ENCODE peak calls at places on chromosomes 13 and 19, in four cellular contexts. One of them, this sample, is unnamed.
A peak's percentile ranks its signal among the peaks of the same experiment; 100 is the strongest.

GRCh38 chr13:109593230-109593629 is 193.2 kb downstream of the IRS2 start:
- DNase-seq in H1: no peak
- DNase-seq in K562: no peak
- DNase-seq in HepG2: no peak
- DNase-seq in this sample: peak; percentile 54

GRCh38 chr13:64553411-64554129 is 2676.6 kb downstream of the PCDH9 start:
- DNase-seq in H1: no peak
- DNase-seq in K562: no peak
- DNase-seq in HepG2: no peak
- DNase-seq in this sample: no peak

GRCh38 chr19:18604820-18605159 is 1.8 kb downstream of the CRLF1 start:
- DNase-seq in H1: no peak
- DNase-seq in K562: no peak
- DNase-seq in HepG2: no peak
- DNase-seq in this sample: no peak

GRCh38 chr13:65057986-65058385 is 2172.2 kb downstream of the PCDH9 start:
- DNase-seq in H1: no peak
- DNase-seq in K562: no peak
- DNase-seq in HepG2: no peak
- DNase-seq in this sample: no peak

GRCh38 chr19:44741258-44741731 is 7.2 kb upstream of the BCL3 start:
- DNase-seq in H1: no peak
- DNase-seq in K562: no peak
- DNase-seq in HepG2: no peak
- DNase-seq in this sample: no peak

GRCh38 chr13:27487776-27488175 is 37.4 kb upstream of the MTIF3 start:
- DNase-seq in H1: no peak
- DNase-seq in K562: no peak
- DNase-seq in HepG2: no peak
- DNase-seq in this sample: no peak

GRCh38 chr13:27182844-27183497 is 11.4 kb upstream of the USP12 start:
- DNase-seq in H1: no peak
- DNase-seq in K562: peak; percentile 73
- DNase-seq in HepG2: peak; percentile 67
- DNase-seq in this sample: peak; percentile 46

GRCh38 chr13:22926176-22927007 is 254.4 kb upstream of the SGCG start:
- DNase-seq in H1: peak; percentile 80
- DNase-seq in K562: peak; percentile 88
- DNase-seq in HepG2: no peak
- DNase-seq in this sample: no peak

GRCh38 chr19:18700501-18701249 is 17.2 kb downstream of the CRTC1 start:
- DNase-seq in H1: peak; percentile 84
- DNase-seq in K562: peak; percentile 95
- DNase-seq in HepG2: no peak
- DNase-seq in this sample: no peak

GRCh38 chr13:20370815-20371421 is 138.8 kb upstream of the GJB6 start:
- DNase-seq in H1: no peak
- DNase-seq in K562: no peak
- DNase-seq in HepG2: no peak
- DNase-seq in this sample: no peak

GRCh38 chr13:110306340-110306959 is 507 bp downstream of the COL4A1 start:
- DNase-seq in H1: peak; percentile 86
- DNase-seq in K562: no peak
- DNase-seq in HepG2: no peak
- DNase-seq in this sample: no peak

GRCh38 chr13:29704648-29705047 is 109.2 kb upstream of the SLC7A1 start:
- DNase-seq in H1: no peak
- DNase-seq in K562: no peak
- DNase-seq in HepG2: no peak
- DNase-seq in this sample: no peak

GRCh38 chr13:98480915-98481510 is 95.9 kb downstream of the STK24 start:
- DNase-seq in H1: no peak
- DNase-seq in K562: peak; percentile 75
- DNase-seq in HepG2: no peak
- DNase-seq in this sample: no peak

GRCh38 chr13:60433505-60433904 is 36.5 kb downstream of the TDRD3 start:
- DNase-seq in H1: no peak
- DNase-seq in K562: no peak
- DNase-seq in HepG2: no peak
- DNase-seq in this sample: no peak

DNA sequence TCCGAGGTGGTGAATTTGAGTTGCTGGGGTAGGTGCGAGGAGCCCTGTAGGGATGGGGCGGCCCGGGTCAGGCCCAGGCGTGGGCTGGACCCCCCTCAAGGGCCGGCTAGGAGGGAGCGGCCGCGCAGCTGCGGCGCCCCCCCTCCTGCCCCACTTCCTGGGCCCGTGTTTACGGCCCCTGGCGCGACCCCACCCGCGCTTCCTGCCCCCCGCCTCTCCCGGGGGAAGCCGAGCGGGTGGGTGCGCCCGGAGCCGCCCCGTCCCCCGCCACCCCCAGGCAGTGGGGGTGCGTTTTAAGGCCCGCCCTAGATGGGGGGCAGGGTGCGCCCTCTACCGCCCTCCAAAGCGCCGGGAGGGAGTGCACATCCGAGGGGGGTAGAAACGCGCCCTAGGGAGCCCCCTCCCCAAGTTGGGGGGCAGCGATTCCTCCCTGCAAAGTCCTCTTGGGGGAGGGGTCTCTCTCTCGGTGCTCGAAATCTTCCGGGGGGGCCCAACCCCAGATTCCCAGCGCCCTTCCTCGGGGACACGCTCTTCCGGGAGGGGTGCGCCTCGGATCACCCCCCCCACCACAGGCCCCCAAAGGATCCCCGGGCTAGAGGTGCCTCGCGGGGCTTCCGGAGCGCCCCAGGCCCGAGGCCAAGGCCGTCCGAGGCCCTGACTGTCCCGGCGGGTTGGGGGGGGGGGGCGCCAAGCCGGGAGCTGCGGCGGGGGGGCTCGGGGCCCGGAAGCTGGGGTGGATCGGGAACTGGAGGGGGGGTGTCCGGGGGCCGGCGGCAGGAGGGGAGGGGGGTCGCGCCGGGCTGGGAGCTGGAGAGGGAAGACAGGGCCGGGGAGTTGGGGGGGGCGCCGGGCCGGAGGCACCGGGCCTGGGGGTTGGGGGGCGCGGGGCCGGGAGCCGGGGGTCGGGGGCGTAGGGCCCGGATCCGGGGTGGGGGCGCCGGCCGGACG is 807 bp downstream of the TLE5 start:
- DNase-seq in H1: no peak
- DNase-seq in K562: peak; percentile 85
- DNase-seq in HepG2: no peak
- DNase-seq in this sample: no peak
- TF ChIP-seq RNF2 in H1: no peak
- TF ChIP-seq RNF2 in K562: no peak
- TF ChIP-seq RNF2 in HepG2: no peak
- TF ChIP-seq RNF2 in this sample: no peak

GRCh38 chr13:48078251-48078656 is 16.6 kb downstream of the MED4 start:
- DNase-seq in H1: no peak
- DNase-seq in K562: no peak
- DNase-seq in HepG2: peak; percentile 42
- DNase-seq in this sample: peak; percentile 21
- TF ChIP-seq MAX in H1: no peak
- TF ChIP-seq MAX in K562: no peak
- TF ChIP-seq MAX in HepG2: no peak
- TF ChIP-seq MAX in this sample: no peak

DNA sequence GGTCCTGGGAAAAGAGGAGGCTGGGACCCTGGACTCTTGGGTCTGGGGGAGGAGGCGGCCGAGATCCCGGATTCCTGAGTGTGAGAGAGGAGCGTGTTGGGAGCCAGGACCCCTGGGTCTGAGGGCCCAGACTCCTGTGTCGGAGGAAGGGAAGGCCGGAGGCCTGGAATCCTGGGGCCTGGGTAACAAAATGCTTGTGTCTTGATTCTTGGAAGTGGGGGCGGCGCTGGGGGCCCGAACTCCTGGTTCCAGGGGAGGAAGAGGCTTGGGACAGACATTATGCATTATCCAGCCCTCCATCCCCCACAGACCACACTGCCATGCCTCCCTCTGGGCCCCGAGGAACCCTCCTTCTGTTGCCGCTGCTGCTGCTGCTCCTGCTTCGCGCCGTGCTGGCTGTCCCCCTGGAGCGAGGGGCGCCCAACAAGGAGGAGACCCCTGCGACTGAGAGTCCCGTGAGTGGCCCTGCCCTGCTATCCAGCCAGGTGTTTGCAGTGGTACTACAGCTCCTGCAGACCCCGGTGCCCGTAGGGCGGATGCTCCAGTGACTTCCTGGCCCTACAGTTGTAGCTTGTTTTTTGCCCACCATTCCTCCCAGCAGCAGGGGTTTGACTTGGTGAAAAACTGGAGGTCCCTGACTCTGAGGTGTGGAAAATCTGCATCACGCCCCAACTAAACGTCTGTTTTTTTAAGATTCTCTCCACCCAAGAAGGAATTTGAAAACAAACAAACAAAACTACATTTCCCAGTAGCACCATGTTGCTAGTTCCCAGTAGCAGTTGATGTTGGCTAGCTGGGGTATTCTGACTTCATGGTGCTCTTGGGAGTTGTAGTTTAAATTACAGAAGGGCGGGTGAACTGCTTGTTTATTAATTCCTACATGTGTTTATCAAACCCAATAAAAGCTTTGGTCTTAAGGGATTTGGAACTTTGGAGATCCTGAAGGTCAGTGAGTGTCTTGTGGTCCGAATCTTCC is 653 bp downstream of the NUCB1 start:
- DNase-seq in H1: no peak
- DNase-seq in K562: no peak
- DNase-seq in HepG2: peak; percentile 29
- DNase-seq in this sample: no peak
- TF ChIP-seq RNF2 in H1: no peak
- TF ChIP-seq RNF2 in K562: no peak
- TF ChIP-seq RNF2 in HepG2: no peak
- TF ChIP-seq RNF2 in this sample: no peak

GRCh38 chr19:8663920-8664670 is 33.7 kb downstream of the NFILZ start:
- DNase-seq in H1: no peak
- DNase-seq in K562: no peak
- DNase-seq in HepG2: no peak
- DNase-seq in this sample: no peak
- TF ChIP-seq MAX in H1: no peak
- TF ChIP-seq MAX in K562: no peak
- TF ChIP-seq MAX in HepG2: no peak
- TF ChIP-seq MAX in this sample: no peak

GRCh38 chr19:10979950-10980349 is 19.1 kb downstream of the SMARCA4 start:
- DNase-seq in H1: no peak
- DNase-seq in K562: no peak
- DNase-seq in HepG2: no peak
- DNase-seq in this sample: no peak

GRCh38 chr19:10976200-10976892 is 15.5 kb downstream of the SMARCA4 start:
- DNase-seq in H1: no peak
- DNase-seq in K562: no peak
- DNase-seq in HepG2: peak; percentile 43
- DNase-seq in this sample: no peak

GRCh38 chr19:10971107-10971715 is 10.4 kb downstream of the SMARCA4 start:
- DNase-seq in H1: no peak
- DNase-seq in K562: no peak
- DNase-seq in HepG2: no peak
- DNase-seq in this sample: no peak

GRCh38 chr19:10977773-10978155 is 16.9 kb downstream of the SMARCA4 start:
- DNase-seq in H1: no peak
- DNase-seq in K562: no peak
- DNase-seq in HepG2: no peak
- DNase-seq in this sample: no peak

GRCh38 chr19:10975374-10976036 is 14.7 kb downstream of the SMARCA4 start:
- DNase-seq in H1: no peak
- DNase-seq in K562: no peak
- DNase-seq in HepG2: no peak
- DNase-seq in this sample: no peak
- TF ChIP-seq RNF2 in H1: no peak
- TF ChIP-seq RNF2 in K562: no peak
- TF ChIP-seq RNF2 in HepG2: no peak
- TF ChIP-seq RNF2 in this sample: no peak

GRCh38 chr19:41321600-41322270 is 11.8 kb downstream of the CCDC97 start:
- DNase-seq in H1: peak; percentile 80
- DNase-seq in K562: peak; percentile 77
- DNase-seq in HepG2: peak; percentile 82
- DNase-seq in this sample: peak; percentile 95
- TF ChIP-seq MAX in H1: peak; percentile 28
- TF ChIP-seq MAX in K562: no peak
- TF ChIP-seq MAX in HepG2: peak; percentile 34
- TF ChIP-seq MAX in this sample: no peak

GRCh38 chr13:51444922-51445321 is 7.9 kb downstream of the INTS6 start:
- DNase-seq in H1: no peak
- DNase-seq in K562: peak; percentile 4
- DNase-seq in HepG2: no peak
- DNase-seq in this sample: peak; percentile 13
- TF ChIP-seq RNF2 in H1: no peak
- TF ChIP-seq RNF2 in K562: no peak
- TF ChIP-seq RNF2 in HepG2: no peak
- TF ChIP-seq RNF2 in this sample: no peak

DNA sequence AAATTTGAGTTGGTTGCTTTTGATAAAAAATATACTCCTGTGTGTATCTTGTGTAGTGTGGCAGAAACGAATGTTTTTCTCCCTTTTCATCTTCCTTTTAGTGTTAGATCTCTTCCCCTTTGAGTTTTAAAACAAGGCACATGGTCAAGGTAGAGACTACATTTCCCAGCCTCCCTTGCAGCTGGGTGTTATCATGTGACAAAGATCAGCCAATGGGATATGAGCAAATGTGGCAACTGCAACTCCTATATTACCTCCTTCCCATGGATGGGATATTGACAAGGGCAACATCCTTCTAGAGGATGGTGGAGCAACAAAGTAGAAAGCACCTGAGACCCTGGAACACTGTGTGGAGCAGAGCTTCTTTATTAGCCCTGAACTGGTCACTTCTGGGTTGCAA is 42.4 kb downstream of the ADGRE3 start:
- DNase-seq in H1: no peak
- DNase-seq in K562: peak; percentile 83
- DNase-seq in HepG2: peak; percentile 32
- DNase-seq in this sample: peak; percentile 45
- TF ChIP-seq MAX in H1: no peak
- TF ChIP-seq MAX in K562: no peak
- TF ChIP-seq MAX in HepG2: no peak
- TF ChIP-seq MAX in this sample: no peak

GRCh38 chr19:38394488-38394887 is 6.0 kb downstream of the SPRED3 start:
- DNase-seq in H1: peak; percentile 95
- DNase-seq in K562: no peak
- DNase-seq in HepG2: peak; percentile 56
- DNase-seq in this sample: no peak
- TF ChIP-seq RNF2 in H1: no peak
- TF ChIP-seq RNF2 in K562: no peak
- TF ChIP-seq RNF2 in HepG2: no peak
- TF ChIP-seq RNF2 in this sample: no peak